ENCODE peak calls at places on chromosomes 11 and 22, in six cellular contexts. One of them, this sample, is unnamed.

GRCh38 chr22:44091021-44091721 is 67.1 kb downstream of the PARVB start:
- DNase-seq in IMR-90: no peak
- DNase-seq in NB4: peak
- DNase-seq in suprapubic skin: no peak
- DNase-seq in foreskin fibroblast: no peak
- DNase-seq in A549: peak
- DNase-seq in this sample: no peak

GRCh38 chr11:77558380-77558779 is 31.4 kb upstream of the AQP11 start:
- DNase-seq in IMR-90: no peak
- DNase-seq in NB4: no peak
- DNase-seq in suprapubic skin: no peak
- DNase-seq in foreskin fibroblast: no peak
- DNase-seq in A549: no peak
- DNase-seq in this sample: no peak

GRCh38 chr11:1868636-1869291 is 15.9 kb downstream of the LSP1 start:
- DNase-seq in IMR-90: no peak
- DNase-seq in NB4: peak
- DNase-seq in suprapubic skin: no peak
- DNase-seq in foreskin fibroblast: no peak
- DNase-seq in A549: no peak
- DNase-seq in this sample: no peak

GRCh38 chr11:57792060-57792541 is 30.5 kb downstream of the CTNND1 start:
- DNase-seq in IMR-90: peak
- DNase-seq in NB4: peak
- DNase-seq in suprapubic skin: no peak
- DNase-seq in foreskin fibroblast: no peak
- DNase-seq in A549: no peak
- DNase-seq in this sample: peak

GRCh38 chr22:27515091-27515523 is 286.4 kb downstream of the MN1 start:
- DNase-seq in IMR-90: no peak
- DNase-seq in NB4: no peak
- DNase-seq in suprapubic skin: no peak
- DNase-seq in foreskin fibroblast: no peak
- DNase-seq in A549: no peak
- DNase-seq in this sample: no peak

GRCh38 chr11:69151811-69152210 is 3.9 kb upstream of the SMIM38 start:
- DNase-seq in IMR-90: no peak
- DNase-seq in NB4: no peak
- DNase-seq in suprapubic skin: no peak
- DNase-seq in foreskin fibroblast: no peak
- DNase-seq in A549: no peak
- DNase-seq in this sample: no peak

GRCh38 chr11:68263444-68264035 is 8.2 kb downstream of the C11orf24 start:
- DNase-seq in IMR-90: no peak
- DNase-seq in NB4: no peak
- DNase-seq in suprapubic skin: peak
- DNase-seq in foreskin fibroblast: no peak
- DNase-seq in A549: no peak
- DNase-seq in this sample: no peak

GRCh38 chr11:102849319-102849718 is 5.9 kb upstream of the MMP3 start:
- DNase-seq in IMR-90: peak
- DNase-seq in NB4: no peak
- DNase-seq in suprapubic skin: no peak
- DNase-seq in foreskin fibroblast: no peak
- DNase-seq in A549: no peak
- DNase-seq in this sample: no peak

GRCh38 chr11:31803813-31804438 is 7.2 kb downstream of the PAX6 start:
- DNase-seq in IMR-90: no peak
- DNase-seq in NB4: peak
- DNase-seq in suprapubic skin: no peak
- DNase-seq in foreskin fibroblast: no peak
- DNase-seq in A549: no peak
- DNase-seq in this sample: no peak

GRCh38 chr22:28112548-28113043 is 193.5 kb upstream of the PITPNB start:
- DNase-seq in IMR-90: peak
- DNase-seq in NB4: peak
- DNase-seq in suprapubic skin: peak
- DNase-seq in foreskin fibroblast: peak
- DNase-seq in A549: peak
- DNase-seq in this sample: no peak

GRCh38 chr11:86511086-86511551 is 136.4 kb downstream of the CCDC81 start:
- DNase-seq in IMR-90: peak
- DNase-seq in NB4: peak
- DNase-seq in suprapubic skin: no peak
- DNase-seq in foreskin fibroblast: peak
- DNase-seq in A549: peak
- DNase-seq in this sample: no peak

GRCh38 chr11:111561801-111562325 is 21.3 kb downstream of the LAYN start:
- DNase-seq in IMR-90: peak
- DNase-seq in NB4: no peak
- DNase-seq in suprapubic skin: no peak
- DNase-seq in foreskin fibroblast: peak
- DNase-seq in A549: peak
- DNase-seq in this sample: no peak

GRCh38 chr11:56764976-56765375 is 16.5 kb upstream of the OR9G4 start:
- DNase-seq in IMR-90: no peak
- DNase-seq in NB4: no peak
- DNase-seq in suprapubic skin: no peak
- DNase-seq in foreskin fibroblast: no peak
- DNase-seq in A549: no peak
- DNase-seq in this sample: no peak

GRCh38 chr11:85752890-85753581 is 57.9 kb downstream of the SYTL2 start:
- DNase-seq in IMR-90: no peak
- DNase-seq in NB4: peak
- DNase-seq in suprapubic skin: no peak
- DNase-seq in foreskin fibroblast: no peak
- DNase-seq in A549: no peak
- DNase-seq in this sample: peak

GRCh38 chr22:17946691-17947367 is 77.5 kb downstream of the MICAL3 start:
- DNase-seq in IMR-90: no peak
- DNase-seq in NB4: peak
- DNase-seq in suprapubic skin: no peak
- DNase-seq in foreskin fibroblast: no peak
- DNase-seq in A549: no peak
- DNase-seq in this sample: peak

GRCh38 chr22:40678493-40679248 is 613 bp upstream of the MCHR1 start:
- DNase-seq in IMR-90: no peak
- DNase-seq in NB4: no peak
- DNase-seq in suprapubic skin: no peak
- DNase-seq in foreskin fibroblast: no peak
- DNase-seq in A549: no peak
- DNase-seq in this sample: no peak

GRCh38 chr22:40681451-40681850 is 2.2 kb downstream of the MCHR1 start:
- DNase-seq in IMR-90: no peak
- DNase-seq in NB4: no peak
- DNase-seq in suprapubic skin: no peak
- DNase-seq in foreskin fibroblast: no peak
- DNase-seq in A549: no peak
- DNase-seq in this sample: no peak

GRCh38 chr22:40679964-40680818 is 907 bp downstream of the MCHR1 start:
- DNase-seq in IMR-90: peak
- DNase-seq in NB4: no peak
- DNase-seq in suprapubic skin: no peak
- DNase-seq in foreskin fibroblast: no peak
- DNase-seq in A549: peak
- DNase-seq in this sample: no peak

GRCh38 chr22:40679249-40679963 is at the start of gene MCHR1:
- DNase-seq in IMR-90: peak
- DNase-seq in NB4: no peak
- DNase-seq in suprapubic skin: no peak
- DNase-seq in foreskin fibroblast: no peak
- DNase-seq in A549: no peak
- DNase-seq in this sample: no peak

GRCh38 chr22:40680819-40681183 is 1.5 kb downstream of the MCHR1 start:
- DNase-seq in IMR-90: no peak
- DNase-seq in NB4: no peak
- DNase-seq in suprapubic skin: no peak
- DNase-seq in foreskin fibroblast: no peak
- DNase-seq in A549: no peak
- DNase-seq in this sample: no peak
- H3K4me3 ChIP-seq in IMR-90: no peak
- H3K4me3 ChIP-seq in NB4: no peak
- H3K4me3 ChIP-seq in suprapubic skin: no peak
- H3K4me3 ChIP-seq in foreskin fibroblast: no peak
- H3K4me3 ChIP-seq in A549: no peak
- H3K4me3 ChIP-seq in this sample: no peak

GRCh38 chr11:79439430-79439892 is 1.4 kb downstream of the TENM4 start:
- DNase-seq in IMR-90: peak
- DNase-seq in NB4: no peak
- DNase-seq in suprapubic skin: no peak
- DNase-seq in foreskin fibroblast: peak
- DNase-seq in A549: no peak
- DNase-seq in this sample: no peak

GRCh38 chr11:79437981-79438630 is 2.7 kb downstream of the TENM4 start:
- DNase-seq in IMR-90: peak
- DNase-seq in NB4: no peak
- DNase-seq in suprapubic skin: peak
- DNase-seq in foreskin fibroblast: peak
- DNase-seq in A549: no peak
- DNase-seq in this sample: no peak

GRCh38 chr11:79438631-79439429 is 2.0 kb downstream of the TENM4 start:
- DNase-seq in IMR-90: peak
- DNase-seq in NB4: no peak
- DNase-seq in suprapubic skin: peak
- DNase-seq in foreskin fibroblast: peak
- DNase-seq in A549: no peak
- DNase-seq in this sample: no peak

GRCh38 chr11:79437274-79437980 is 3.4 kb downstream of the TENM4 start:
- DNase-seq in IMR-90: peak
- DNase-seq in NB4: no peak
- DNase-seq in suprapubic skin: peak
- DNase-seq in foreskin fibroblast: peak
- DNase-seq in A549: no peak
- DNase-seq in this sample: peak

DNA sequence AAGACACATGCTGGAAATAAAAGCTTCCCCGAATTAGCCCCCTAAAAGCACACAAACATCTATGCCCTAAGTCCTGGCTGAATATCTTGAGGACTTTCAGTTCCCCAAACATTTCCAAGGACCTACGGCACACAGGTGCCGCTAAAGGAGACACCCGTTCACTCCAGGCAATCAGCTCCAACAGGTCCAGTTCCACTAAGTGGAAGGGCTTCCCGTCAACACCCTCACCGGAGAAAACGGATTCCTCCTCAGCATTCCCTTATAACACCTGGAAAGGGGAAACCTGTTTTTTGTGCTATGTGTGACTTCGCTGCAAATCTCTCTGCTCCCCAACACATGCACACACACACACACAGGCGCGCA is 3.9 kb downstream of the TENM4 start:
- DNase-seq in IMR-90: no peak
- DNase-seq in NB4: no peak
- DNase-seq in suprapubic skin: no peak
- DNase-seq in foreskin fibroblast: no peak
- DNase-seq in A549: no peak
- DNase-seq in this sample: no peak
- H3K4me3 ChIP-seq in IMR-90: peak
- H3K4me3 ChIP-seq in NB4: no peak
- H3K4me3 ChIP-seq in suprapubic skin: peak
- H3K4me3 ChIP-seq in foreskin fibroblast: peak
- H3K4me3 ChIP-seq in A549: peak
- H3K4me3 ChIP-seq in this sample: peak

DNA sequence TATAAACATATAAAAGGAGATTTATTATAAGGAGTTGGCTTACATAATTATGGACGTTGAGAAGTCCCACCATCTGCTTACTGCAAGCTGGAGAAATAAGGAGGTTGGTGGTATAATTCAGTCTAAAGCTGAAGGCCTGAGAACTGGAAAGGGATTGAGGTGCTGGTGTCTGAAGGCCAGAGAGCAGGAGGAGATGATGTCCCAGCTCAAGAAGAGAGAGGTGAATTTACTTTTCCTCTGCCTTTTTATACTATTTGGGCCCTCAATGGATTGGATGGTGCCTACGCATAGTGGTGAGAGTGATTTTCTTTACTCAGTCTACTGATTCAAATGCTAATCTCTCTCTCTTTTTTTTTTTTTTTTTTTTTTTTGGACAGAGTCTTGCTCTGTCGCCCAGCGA is 1.3 kb upstream of the ZNF202 start:
- DNase-seq in IMR-90: no peak
- DNase-seq in NB4: no peak
- DNase-seq in suprapubic skin: no peak
- DNase-seq in foreskin fibroblast: no peak
- DNase-seq in A549: no peak
- DNase-seq in this sample: no peak
- H3K4me3 ChIP-seq in IMR-90: no peak
- H3K4me3 ChIP-seq in NB4: no peak
- H3K4me3 ChIP-seq in suprapubic skin: no peak
- H3K4me3 ChIP-seq in foreskin fibroblast: no peak
- H3K4me3 ChIP-seq in A549: no peak
- H3K4me3 ChIP-seq in this sample: peak

GRCh38 chr11:117201906-117202305 is 2.7 kb downstream of the TAGLN start:
- DNase-seq in IMR-90: no peak
- DNase-seq in NB4: no peak
- DNase-seq in suprapubic skin: no peak
- DNase-seq in foreskin fibroblast: no peak
- DNase-seq in A549: no peak
- DNase-seq in this sample: no peak

GRCh38 chr11:117202386-117203068 is 3.4 kb downstream of the TAGLN start:
- DNase-seq in IMR-90: no peak
- DNase-seq in NB4: no peak
- DNase-seq in suprapubic skin: no peak
- DNase-seq in foreskin fibroblast: no peak
- DNase-seq in A549: no peak
- DNase-seq in this sample: no peak

GRCh38 chr11:117199916-117200812 is 994 bp downstream of the TAGLN start:
- DNase-seq in IMR-90: no peak
- DNase-seq in NB4: no peak
- DNase-seq in suprapubic skin: no peak
- DNase-seq in foreskin fibroblast: no peak
- DNase-seq in A549: no peak
- DNase-seq in this sample: no peak

GRCh38 chr11:117201516-117201866 is 2.3 kb downstream of the TAGLN start:
- DNase-seq in IMR-90: no peak
- DNase-seq in NB4: no peak
- DNase-seq in suprapubic skin: no peak
- DNase-seq in foreskin fibroblast: no peak
- DNase-seq in A549: no peak
- DNase-seq in this sample: no peak

DNA sequence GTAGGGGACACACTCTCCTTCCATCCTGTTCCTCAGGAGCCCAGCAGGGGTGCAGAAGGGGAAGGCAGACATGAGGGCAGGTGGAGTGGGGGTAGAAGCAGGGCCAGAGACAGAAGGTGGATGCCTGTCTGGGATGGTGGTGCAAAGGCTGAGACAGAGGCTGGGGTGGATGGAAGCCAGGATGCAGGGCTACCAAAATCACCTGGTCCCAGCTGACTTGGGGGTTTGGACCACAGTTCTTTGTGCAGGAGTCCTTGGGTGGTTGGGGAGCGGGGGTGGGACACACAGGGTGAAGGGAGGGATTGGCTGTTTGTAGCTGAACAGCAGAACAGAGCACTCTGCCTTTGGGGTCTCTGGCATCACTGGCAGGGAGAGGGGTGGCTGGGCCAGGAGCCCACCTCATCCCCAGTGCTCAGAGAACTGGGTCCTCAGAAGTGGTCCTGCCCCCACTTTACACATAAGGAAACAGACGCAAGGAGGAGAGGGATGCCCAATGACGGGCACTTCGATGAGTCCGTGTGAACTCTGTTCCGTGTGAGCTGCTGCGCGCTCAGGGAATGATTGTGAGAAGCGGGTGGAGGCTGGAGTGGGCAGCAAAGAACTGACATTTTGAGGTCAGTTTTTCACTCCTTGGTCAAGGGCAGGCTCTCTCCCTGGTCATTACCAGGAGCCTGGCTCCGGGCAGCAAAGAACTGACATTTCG is 1.8 kb downstream of the TAGLN start:
- DNase-seq in IMR-90: peak
- DNase-seq in NB4: no peak
- DNase-seq in suprapubic skin: no peak
- DNase-seq in foreskin fibroblast: no peak
- DNase-seq in A549: no peak
- DNase-seq in this sample: no peak
- H3K4me3 ChIP-seq in IMR-90: peak
- H3K4me3 ChIP-seq in NB4: no peak
- H3K4me3 ChIP-seq in suprapubic skin: peak
- H3K4me3 ChIP-seq in foreskin fibroblast: peak
- H3K4me3 ChIP-seq in A549: no peak
- H3K4me3 ChIP-seq in this sample: peak

This sample was measured in stomach.